ENCODE peak calls at places on chromosomes 2 and 18, in eight cellular contexts. G, W, Q, A, N, C, L and S are unnamed samples.

GRCh38 chr2:180742809-180743208 is 237.6 kb upstream of the UBE2E3 start:
- DNase-seq in W (peak; percentile 29), A (no peak), L (no peak), Q (no peak), C (no peak), N (peak; percentile 34), G (no peak), S (no peak)

GRCh38 chr2:171741189-171741588 is 53.9 kb downstream of the DYNC1I2 start:
- DNase-seq in W (no peak), Q (no peak), L (no peak), C (peak; percentile 8), A (no peak), N (no peak), G (no peak), S (no peak)

GRCh38 chr18:46502444-46502843 is 154.6 kb downstream of the LOXHD1 start:
- DNase-seq in W (no peak), L (no peak), G (no peak), N (no peak), C (no peak), A (no peak), Q (no peak), S (no peak)

GRCh38 chr2:25041307-25041927 is 459 bp upstream of the EFR3B start:
- DNase-seq in G (no peak), L (peak; percentile 69), W (peak; percentile 22), A (peak; percentile 64), C (no peak), Q (peak; percentile 70), N (peak; percentile 71), S (peak; percentile 22)

GRCh38 chr2:43539991-43540860 is 55.6 kb downstream of the THADA start:
- DNase-seq in A (peak; percentile 76), W (no peak), G (no peak), C (no peak), N (no peak), L (peak; percentile 43), Q (peak; percentile 79), S (peak; percentile 72)

GRCh38 chr2:48530033-48530804 is at the start of gene STON1:
- DNase-seq in G (no peak), A (peak; percentile 56), C (no peak), Q (peak; percentile 44), L (peak; percentile 30), N (no peak), W (peak; percentile 38), S (peak; percentile 53)

GRCh38 chr2:186675380-186675779 is 18.5 kb upstream of the FAM171B start:
- DNase-seq in C (no peak), G (no peak), L (no peak), W (no peak), A (no peak), Q (no peak), N (no peak), S (no peak)

GRCh38 chr2:138213079-138213478 is 248.8 kb downstream of the HNMT start:
- DNase-seq in G (no peak), L (no peak), A (no peak), Q (no peak), N (no peak), C (peak; percentile 3), W (no peak), S (no peak)

GRCh38 chr18:31607384-31607783 is 15.7 kb downstream of the TTR start:
- DNase-seq in N (peak; percentile 23), C (no peak), L (no peak), G (no peak), W (no peak), A (no peak), Q (no peak), S (no peak)

GRCh38 chr2:18284331-18284730 is 276.1 kb downstream of the RDH14 start:
- DNase-seq in A (no peak), G (no peak), Q (no peak), C (no peak), L (no peak), W (peak; percentile 9), N (no peak), S (no peak)

GRCh38 chr18:63140997-63141776 is 178.4 kb downstream of the BCL2 start:
- DNase-seq in A (no peak), Q (no peak), G (no peak), L (no peak), W (no peak), C (no peak), N (no peak), S (no peak)

GRCh38 chr2:17626986-17627385 is 86.5 kb downstream of the VSNL1 start:
- DNase-seq in C (no peak), A (no peak), G (no peak), W (no peak), Q (no peak), N (no peak), L (no peak), S (no peak)

GRCh38 chr2:49459314-49459993 is 305.1 kb upstream of the FSHR start:
- DNase-seq in C (no peak), N (no peak), L (no peak), Q (no peak), A (no peak), G (no peak), W (no peak), S (no peak)

GRCh38 chr2:219766658-219767057 is 139.2 kb downstream of the SLC4A3 start:
- DNase-seq in Q (no peak), N (no peak), L (no peak), A (peak; percentile 91), G (no peak), C (no peak), W (no peak), S (no peak)

DNA sequence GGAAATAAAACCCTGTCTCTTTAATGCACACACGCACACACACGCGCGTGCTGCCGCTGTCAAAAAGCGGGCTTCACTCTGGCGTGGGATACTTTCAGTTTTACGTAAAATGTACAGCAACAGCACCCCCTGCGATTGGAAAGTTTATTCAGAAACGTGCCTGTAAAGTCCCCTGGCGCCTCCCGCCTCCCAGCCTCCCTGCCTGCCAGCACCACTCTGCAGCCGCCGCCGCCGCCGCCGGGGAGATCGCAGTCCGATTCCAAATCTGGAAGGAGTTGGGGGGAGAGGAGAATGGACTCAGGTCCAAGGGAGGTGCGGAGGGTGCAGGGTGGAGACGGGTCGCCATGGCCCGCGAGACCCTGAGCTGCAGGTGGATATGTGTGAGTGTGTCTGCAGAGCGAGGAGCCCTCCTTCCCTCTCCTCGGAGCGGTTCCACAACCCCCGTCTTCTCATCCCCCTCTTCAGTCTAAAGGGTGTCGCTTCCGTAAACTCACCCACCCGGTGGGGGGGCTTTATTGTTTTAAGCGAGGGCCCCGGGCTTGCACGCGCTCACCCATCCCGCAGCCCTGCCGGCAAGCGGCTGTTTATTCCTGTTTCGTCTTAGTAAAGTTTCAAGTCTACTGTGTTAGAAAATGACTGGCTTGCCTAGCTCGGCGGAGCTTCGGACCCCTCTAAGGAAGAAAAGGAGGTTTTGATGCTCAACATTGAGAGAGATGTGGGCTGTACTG is 1.8 kb upstream of the BCL11A start:
- DNase-seq in W (peak; percentile 71), G (no peak), Q (peak; percentile 76), C (no peak), N (peak; percentile 52), A (peak; percentile 41), L (peak; percentile 72), S (no peak)
- TF ChIP-seq CTCF in W (peak; percentile 39), G (peak; percentile 47), Q (peak; percentile 51), C (peak; percentile 46), N (peak; percentile 63), A (peak; percentile 26), L (no peak), S (no peak)

GRCh38 chr2:73736855-73737779 is at the start of gene TPRKB:
- DNase-seq in Q (peak; percentile 95), L (peak; percentile 96), G (peak; percentile 84), W (peak; percentile 95), N (peak; percentile 97), A (peak; percentile 98), C (peak; percentile 93), S (peak; percentile 91)
- TF ChIP-seq POLR2A in Q (no peak), L (no peak), G (peak; percentile 5), W (peak; percentile 63), N (peak; percentile 73), A (no peak), C (peak; percentile 86), S (peak; percentile 55)

DNA sequence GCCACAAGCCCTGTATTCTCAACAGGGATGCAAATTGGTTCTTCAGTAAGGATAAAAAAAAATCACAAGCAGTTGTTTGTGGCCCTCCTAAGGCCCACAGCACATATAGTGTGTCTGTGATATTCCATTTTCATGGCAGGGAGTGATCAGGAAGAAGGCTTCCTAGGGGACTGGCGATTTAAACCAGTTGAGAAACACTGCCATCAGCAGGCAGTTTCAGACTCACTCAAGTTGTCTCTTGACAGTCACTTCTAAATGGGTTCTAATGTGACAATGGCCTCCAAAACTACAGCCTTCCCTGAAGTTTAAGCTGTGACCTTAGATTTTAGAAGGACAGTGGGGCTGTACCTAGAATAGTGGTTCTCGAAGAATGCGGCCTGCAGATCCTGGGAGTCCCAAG is 6.0 kb downstream of the CIAO1 start:
- DNase-seq in A (no peak), N (no peak), G (no peak), Q (no peak), C (no peak), W (no peak), L (no peak), S (no peak)
- TF ChIP-seq CTCF in A (no peak), N (peak; percentile 56), G (no peak), Q (no peak), C (peak; percentile 28), W (no peak), L (no peak), S (no peak)

GRCh38 chr2:71066856-71067255 is 1.6 kb upstream of the NAGK start:
- DNase-seq in A (no peak), Q (no peak), G (no peak), L (no peak), N (no peak), W (no peak), C (no peak), S (no peak)

GRCh38 chr2:71067567-71068217 is 756 bp upstream of the NAGK start:
- DNase-seq in L (no peak), G (no peak), W (no peak), N (no peak), C (no peak), A (peak; percentile 28), Q (peak; percentile 18), S (no peak)

GRCh38 chr2:71070294-71071025 is 2.0 kb downstream of the NAGK start:
- DNase-seq in C (no peak), A (no peak), N (peak; percentile 66), G (no peak), L (no peak), Q (peak; percentile 34), W (no peak), S (no peak)

GRCh38 chr2:71069376-71069775 is 928 bp downstream of the NAGK start:
- DNase-seq in C (no peak), W (peak; percentile 38), G (no peak), Q (no peak), L (no peak), N (no peak), A (no peak), S (no peak)

DNA sequence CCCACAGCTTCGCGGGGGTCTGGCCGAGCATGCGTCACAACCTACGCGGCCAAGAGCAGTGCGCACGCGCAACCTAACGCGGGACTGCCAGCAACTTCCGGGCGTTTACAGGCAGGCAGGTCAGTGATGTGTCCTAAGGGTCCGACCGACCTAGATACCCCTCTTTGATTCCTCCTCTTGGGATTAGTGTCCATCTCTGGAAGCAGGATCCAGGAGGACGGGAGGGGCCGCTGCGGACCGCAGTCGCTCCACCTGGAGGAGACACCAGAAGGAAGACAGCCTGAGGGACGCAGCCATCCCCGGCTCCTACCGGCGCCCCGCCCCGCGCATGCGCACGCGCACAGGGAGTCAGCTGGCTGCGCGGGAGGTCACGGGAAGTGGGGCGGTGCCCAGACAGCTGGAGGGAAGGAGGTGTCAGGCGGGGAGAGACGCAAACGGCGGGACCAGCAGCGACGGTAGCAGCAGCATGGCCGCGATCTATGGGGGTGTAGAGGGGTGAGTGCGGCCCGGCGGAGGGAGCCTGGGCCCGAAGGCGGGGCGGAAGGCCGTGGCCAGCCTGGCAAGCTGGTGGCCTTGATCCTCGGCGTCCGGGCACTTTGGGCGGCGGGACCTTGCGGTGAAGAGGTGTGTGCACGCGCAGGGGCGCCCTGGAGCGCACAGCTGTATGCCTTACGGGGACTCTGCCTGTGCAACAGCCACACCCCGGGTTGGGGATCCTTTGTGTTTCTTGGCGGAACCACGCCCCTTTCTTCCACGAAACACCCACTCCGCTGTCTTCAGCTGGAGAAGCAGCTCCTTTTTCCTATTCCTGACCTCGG is at the start of gene NAGK:
- DNase-seq in G (peak; percentile 76), C (peak; percentile 91), A (peak; percentile 97), N (peak; percentile 93), W (peak; percentile 97), Q (peak; percentile 97), L (peak; percentile 97), S (peak; percentile 91)
- TF ChIP-seq POLR2A in G (peak; percentile 100), C (peak; percentile 100), A (peak; percentile 63), N (peak; percentile 99), W (peak; percentile 97), Q (peak; percentile 99), L (no peak), S (peak; percentile 100)